ENCODE peak calls at places on chromosomes 16 and 17, in eight cellular contexts. A, K, W, Y, L, P, S and G are unnamed samples. For H3K36me3 and H3K27me3, the result is how much of the 10 kb centered on the place peaks cover.

GRCh38 chr16:8761078-8761477 is 36.4 kb downstream of the TMEM186 start:
- DNase-seq in P (no peak), K (no peak), S (no peak), Y (no peak), A (no peak), L (no peak), W (no peak), G (no peak)

GRCh38 chr17:38701504-38702165 is 3.4 kb upstream of the MLLT6 start:
- DNase-seq in P (peak), A (peak), K (no peak), S (peak), Y (no peak), L (peak), W (peak), G (peak)

GRCh38 chr17:81402530-81402941 is 7.3 kb downstream of the BAHCC1 start:
- DNase-seq in W (no peak), K (no peak), A (no peak), P (no peak), L (no peak), Y (no peak), S (peak), G (no peak)

GRCh38 chr17:40542562-40543411 is 22.5 kb downstream of the CCR7 start:
- DNase-seq in Y (peak), A (peak), S (no peak), K (no peak), W (no peak), L (no peak), P (peak), G (peak)

GRCh38 chr16:31130899-31131298 is 4.6 kb downstream of the PRSS8 start:
- DNase-seq in P (no peak), W (peak), K (no peak), Y (no peak), L (peak), A (peak), S (peak), G (peak)

GRCh38 chr16:1946495-1947368 is 3.7 kb upstream of the MSRB1 start:
- DNase-seq in L (no peak), S (no peak), P (no peak), K (no peak), A (no peak), Y (no peak), W (peak), G (peak)

GRCh38 chr16:3023415-3023668 is 400 bp downstream of the HCFC1R1 start:
- DNase-seq in L (peak), Y (no peak), P (no peak), K (peak), S (peak), A (no peak), W (peak), G (no peak)

GRCh38 chr16:59432934-59433333 is 698.8 kb upstream of the GOT2 start:
- DNase-seq in P (no peak), L (no peak), Y (no peak), W (no peak), S (no peak), K (no peak), A (no peak), G (no peak)

GRCh38 chr16:10206215-10206614 is 24.0 kb upstream of the GRIN2A start:
- DNase-seq in Y (no peak), L (peak), P (no peak), A (no peak), K (no peak), W (no peak), S (no peak), G (no peak)

GRCh38 chr16:14341324-14342225 is 270.5 kb downstream of the MRTFB start:
- DNase-seq in P (no peak), S (no peak), A (no peak), K (no peak), Y (no peak), W (no peak), L (no peak), G (no peak)

GRCh38 chr17:8145811-8146210 is 6.4 kb downstream of the PER1 start:
- DNase-seq in P (no peak), Y (no peak), W (no peak), S (no peak), A (no peak), K (no peak), L (no peak), G (peak)
- H3K36me3 ChIP-seq in P (half or more), Y (under half), W (under half), S (under half), A (under half), K (half or more), L (under half), G (under half)

DNA sequence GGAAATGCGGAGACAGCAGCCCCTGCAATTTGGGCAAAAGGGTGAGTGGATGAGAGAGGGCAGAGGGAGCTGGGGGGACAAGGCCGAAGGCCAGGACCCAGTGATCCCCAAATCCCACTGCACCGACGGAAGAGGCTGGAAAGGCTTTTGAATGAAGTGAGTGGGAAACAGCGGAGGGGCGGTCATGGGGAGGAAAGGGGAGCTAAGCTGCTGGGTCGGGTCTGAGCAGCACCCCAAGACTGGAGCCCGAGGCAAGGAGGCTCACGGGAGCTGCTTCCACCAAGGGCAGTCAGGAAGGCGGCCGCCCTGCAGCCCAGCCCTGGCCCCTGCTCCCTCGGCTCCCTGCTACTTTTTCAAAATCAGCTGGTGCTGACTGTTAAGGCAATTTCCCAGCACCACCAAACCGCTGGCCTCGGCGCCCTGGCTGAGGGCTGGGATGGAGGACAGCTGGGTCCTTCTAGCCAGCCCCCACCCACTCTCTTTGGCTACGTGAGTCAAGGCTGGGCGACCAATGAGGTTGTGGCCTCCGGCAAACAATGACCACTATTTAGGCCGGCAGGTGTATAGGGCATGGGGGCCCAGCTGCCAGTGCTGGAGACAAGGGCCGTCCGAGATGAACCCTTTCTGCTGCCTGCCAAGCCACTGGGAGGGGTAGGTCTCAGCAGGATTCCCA is 509 bp downstream of the SERPINF1 start:
- DNase-seq in W (peak), L (no peak), P (no peak), S (no peak), Y (no peak), K (no peak), A (no peak), G (peak)
- H3K4me3 ChIP-seq in W (peak), L (no peak), P (no peak), S (no peak), Y (peak), K (peak), A (peak), G (peak)

GRCh38 chr17:46817151-46817900 is 1.2 kb downstream of the WNT3 start:
- DNase-seq in S (no peak), Y (no peak), A (no peak), P (no peak), K (no peak), W (peak), L (no peak), G (peak)

GRCh38 chr17:46818319-46818928 is at the start of gene WNT3:
- DNase-seq in P (no peak), K (no peak), S (peak), L (no peak), Y (no peak), A (peak), W (peak), G (peak)

GRCh38 chr17:46819906-46820351 is 1.4 kb upstream of the WNT3 start:
- DNase-seq in S (peak), A (no peak), L (no peak), K (no peak), P (no peak), Y (no peak), W (peak), G (peak)

GRCh38 chr17:46818929-46819859 is 702 bp upstream of the WNT3 start:
- DNase-seq in L (no peak), P (peak), S (peak), K (no peak), W (peak), A (no peak), Y (no peak), G (peak)

GRCh38 chr17:46817901-46818209 is 637 bp downstream of the WNT3 start:
- DNase-seq in L (no peak), P (no peak), Y (no peak), W (no peak), A (no peak), S (no peak), K (no peak), G (no peak)
- H3K27me3 ChIP-seq in L (under half), P (half or more), Y (half or more), W (half or more), A (half or more), S (under half), K (under half), G (under half)

GRCh38 chr17:77193653-77194052 is 52.9 kb downstream of the SEC14L1 start:
- DNase-seq in P (no peak), L (no peak), A (no peak), Y (no peak), W (no peak), K (no peak), S (no peak), G (peak)

GRCh38 chr17:77197115-77197514 is 56.3 kb downstream of the SEC14L1 start:
- DNase-seq in L (no peak), A (no peak), S (no peak), K (no peak), Y (no peak), W (no peak), P (no peak), G (no peak)

GRCh38 chr17:77196251-77196650 is 55.5 kb downstream of the SEC14L1 start:
- DNase-seq in Y (no peak), A (no peak), L (no peak), P (peak), K (no peak), S (no peak), W (no peak), G (no peak)

GRCh38 chr17:77191266-77191665 is 50.5 kb downstream of the SEC14L1 start:
- DNase-seq in P (no peak), K (no peak), A (no peak), S (no peak), Y (no peak), L (no peak), W (no peak), G (no peak)

DNA sequence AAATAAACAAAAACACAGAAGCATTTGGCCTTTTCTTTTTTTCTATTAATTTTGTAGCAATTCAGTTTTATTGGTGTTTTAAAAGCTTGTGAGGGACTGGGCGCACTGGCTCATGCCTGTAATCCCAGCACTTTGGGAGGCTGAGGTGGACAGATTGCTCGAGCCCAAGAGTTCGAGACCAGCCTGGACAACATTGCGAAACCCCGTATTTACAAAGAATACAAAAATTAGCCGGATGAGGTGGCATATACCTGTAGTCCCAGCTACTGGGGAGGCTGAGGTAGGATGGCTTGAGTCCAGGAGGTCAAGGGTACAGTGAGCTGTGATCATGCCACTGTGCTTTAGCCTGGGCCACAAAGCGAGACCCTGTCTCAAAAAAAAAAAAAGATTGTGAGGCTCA is 53.4 kb downstream of the SEC14L1 start:
- DNase-seq in K (no peak), W (no peak), P (no peak), L (no peak), A (no peak), S (no peak), Y (no peak), G (no peak)
- H3K36me3 ChIP-seq in K (under half), W (under half), P (half or more), L (half or more), A (under half), S (under half), Y (under half), G (under half)

DNA sequence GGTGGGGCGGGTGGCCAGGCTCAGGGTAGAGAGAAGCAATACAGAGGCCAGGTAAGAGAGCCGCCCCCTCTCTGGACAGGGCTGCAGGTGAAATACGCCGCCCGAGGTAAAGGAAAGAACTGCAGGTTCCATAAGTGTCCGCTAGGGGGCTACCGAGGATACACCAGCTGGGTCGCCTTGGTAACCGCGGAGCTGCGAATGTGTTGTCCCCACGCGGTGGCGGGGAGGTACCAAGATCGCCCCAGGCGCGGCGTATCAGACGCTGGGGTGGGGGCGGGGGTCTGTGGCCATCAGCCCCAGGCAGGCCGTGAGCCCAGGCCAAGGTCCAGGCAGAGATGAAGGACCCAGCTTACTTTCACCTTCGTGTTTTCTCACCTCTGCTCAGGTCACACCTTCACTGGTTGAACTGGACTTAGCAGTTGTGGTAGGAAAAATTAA is 18.4 kb upstream of the ZFP90 start:
- DNase-seq in Y (peak), L (peak), S (peak), K (peak), P (peak), A (peak), W (peak), G (peak)
- H3K4me3 ChIP-seq in Y (no peak), L (peak), S (no peak), K (peak), P (no peak), A (peak), W (peak), G (no peak)

GRCh38 chr16:84369105-84369504 is 767 bp downstream of the ATP2C2 start:
- DNase-seq in S (no peak), P (no peak), W (peak), K (no peak), A (no peak), Y (no peak), L (no peak), G (peak)
- H3K27me3 ChIP-seq in S (under half), P (half or more), W (under half), K (under half), A (under half), Y (half or more), L (under half), G (under half)

GRCh38 chr17:4676777-4677176 is 27.2 kb downstream of the PELP1 start:
- DNase-seq in W (no peak), Y (no peak), P (no peak), A (no peak), L (no peak), S (no peak), K (no peak), G (no peak)
- H3K36me3 ChIP-seq in W (under half), Y (under half), P (half or more), A (under half), L (under half), S (under half), K (half or more), G (half or more)